ENCODE peak calls at places on chromosomes 12 and 14, in eight cellular contexts. One of them, this sample, is unnamed.

GRCh38 chr12:32918890-32919791 is 22.6 kb upstream of the PKP2 start:
- DNase-seq in SK-N-DZ: peak; percentile 33
- DNase-seq in frontal cortex: no peak
- DNase-seq in HS-27A: peak; percentile 98
- DNase-seq in CD4-positive, CD25-positive, alpha-beta regulatory T cell: no peak
- DNase-seq in K562: peak; percentile 19
- DNase-seq in MV-4-11: no peak
- DNase-seq in stimulated activated CD4-positive, alpha-beta T cell treated with anti-CD3 and anti-CD28 coated beads, Interleukin-12 subunit alpha, Interleukin-12 subunit beta, amount 100 ng/mL, for 48 hours: no peak
- DNase-seq in this sample: no peak

GRCh38 chr14:87632796-87633195 is 360.2 kb downstream of the GALC start:
- DNase-seq in K562: no peak
- DNase-seq in MV-4-11: peak; percentile 30
- DNase-seq in frontal cortex: no peak
- DNase-seq in SK-N-DZ: no peak
- DNase-seq in HS-27A: no peak
- DNase-seq in CD4-positive, CD25-positive, alpha-beta regulatory T cell: no peak
- DNase-seq in stimulated activated CD4-positive, alpha-beta T cell treated with anti-CD3 and anti-CD28 coated beads, Interleukin-12 subunit alpha, Interleukin-12 subunit beta, amount 100 ng/mL, for 48 hours: no peak
- DNase-seq in this sample: no peak

GRCh38 chr14:24052656-24053547 is 1.1 kb downstream of the CARMIL3 start:
- DNase-seq in K562: no peak
- DNase-seq in MV-4-11: no peak
- DNase-seq in HS-27A: no peak
- DNase-seq in frontal cortex: peak; percentile 33
- DNase-seq in SK-N-DZ: no peak
- DNase-seq in stimulated activated CD4-positive, alpha-beta T cell treated with anti-CD3 and anti-CD28 coated beads, Interleukin-12 subunit alpha, Interleukin-12 subunit beta, amount 100 ng/mL, for 48 hours: peak; percentile 55
- DNase-seq in CD4-positive, CD25-positive, alpha-beta regulatory T cell: no peak
- DNase-seq in this sample: no peak

GRCh38 chr14:91138511-91139359 is 24.9 kb downstream of the DGLUCY start:
- DNase-seq in MV-4-11: peak; percentile 62
- DNase-seq in HS-27A: no peak
- DNase-seq in frontal cortex: no peak
- DNase-seq in K562: peak; percentile 40
- DNase-seq in SK-N-DZ: peak; percentile 6
- DNase-seq in stimulated activated CD4-positive, alpha-beta T cell treated with anti-CD3 and anti-CD28 coated beads, Interleukin-12 subunit alpha, Interleukin-12 subunit beta, amount 100 ng/mL, for 48 hours: peak; percentile 60
- DNase-seq in CD4-positive, CD25-positive, alpha-beta regulatory T cell: peak; percentile 41
- DNase-seq in this sample: peak; percentile 25

GRCh38 chr12:109510196-109510595 is 32.8 kb downstream of the UBE3B start:
- DNase-seq in SK-N-DZ: no peak
- DNase-seq in HS-27A: no peak
- DNase-seq in frontal cortex: no peak
- DNase-seq in MV-4-11: no peak
- DNase-seq in CD4-positive, CD25-positive, alpha-beta regulatory T cell: no peak
- DNase-seq in K562: no peak
- DNase-seq in stimulated activated CD4-positive, alpha-beta T cell treated with anti-CD3 and anti-CD28 coated beads, Interleukin-12 subunit alpha, Interleukin-12 subunit beta, amount 100 ng/mL, for 48 hours: no peak
- DNase-seq in this sample: no peak

GRCh38 chr14:93041002-93041401 is 74.7 kb downstream of the ITPK1 start:
- DNase-seq in MV-4-11: no peak
- DNase-seq in HS-27A: no peak
- DNase-seq in frontal cortex: no peak
- DNase-seq in SK-N-DZ: no peak
- DNase-seq in CD4-positive, CD25-positive, alpha-beta regulatory T cell: no peak
- DNase-seq in K562: no peak
- DNase-seq in stimulated activated CD4-positive, alpha-beta T cell treated with anti-CD3 and anti-CD28 coated beads, Interleukin-12 subunit alpha, Interleukin-12 subunit beta, amount 100 ng/mL, for 48 hours: no peak
- DNase-seq in this sample: no peak

GRCh38 chr12:100904270-100904669 is 109.7 kb downstream of the ANO4 start:
- DNase-seq in MV-4-11: no peak
- DNase-seq in K562: no peak
- DNase-seq in HS-27A: no peak
- DNase-seq in stimulated activated CD4-positive, alpha-beta T cell treated with anti-CD3 and anti-CD28 coated beads, Interleukin-12 subunit alpha, Interleukin-12 subunit beta, amount 100 ng/mL, for 48 hours: no peak
- DNase-seq in SK-N-DZ: no peak
- DNase-seq in frontal cortex: no peak
- DNase-seq in CD4-positive, CD25-positive, alpha-beta regulatory T cell: no peak
- DNase-seq in this sample: no peak

GRCh38 chr14:75242546-75243273 is 35.9 kb upstream of the FOS start:
- DNase-seq in SK-N-DZ: no peak
- DNase-seq in stimulated activated CD4-positive, alpha-beta T cell treated with anti-CD3 and anti-CD28 coated beads, Interleukin-12 subunit alpha, Interleukin-12 subunit beta, amount 100 ng/mL, for 48 hours: no peak
- DNase-seq in MV-4-11: no peak
- DNase-seq in frontal cortex: no peak
- DNase-seq in CD4-positive, CD25-positive, alpha-beta regulatory T cell: no peak
- DNase-seq in K562: no peak
- DNase-seq in HS-27A: no peak
- DNase-seq in this sample: no peak

GRCh38 chr12:11981174-11981733 is 89.5 kb upstream of the BCL2L14 start:
- DNase-seq in SK-N-DZ: no peak
- DNase-seq in stimulated activated CD4-positive, alpha-beta T cell treated with anti-CD3 and anti-CD28 coated beads, Interleukin-12 subunit alpha, Interleukin-12 subunit beta, amount 100 ng/mL, for 48 hours: peak; percentile 51
- DNase-seq in MV-4-11: peak; percentile 75
- DNase-seq in frontal cortex: no peak
- DNase-seq in HS-27A: peak; percentile 62
- DNase-seq in K562: no peak
- DNase-seq in CD4-positive, CD25-positive, alpha-beta regulatory T cell: peak; percentile 88
- DNase-seq in this sample: peak; percentile 36

GRCh38 chr12:95200128-95200973 is 16.9 kb downstream of the FGD6 start:
- DNase-seq in HS-27A: no peak
- DNase-seq in stimulated activated CD4-positive, alpha-beta T cell treated with anti-CD3 and anti-CD28 coated beads, Interleukin-12 subunit alpha, Interleukin-12 subunit beta, amount 100 ng/mL, for 48 hours: no peak
- DNase-seq in SK-N-DZ: peak; percentile 44
- DNase-seq in CD4-positive, CD25-positive, alpha-beta regulatory T cell: no peak
- DNase-seq in frontal cortex: no peak
- DNase-seq in MV-4-11: no peak
- DNase-seq in K562: no peak
- DNase-seq in this sample: no peak

GRCh38 chr12:95815635-95816212 is 25.2 kb upstream of the NTN4 start:
- DNase-seq in frontal cortex: peak; percentile 27
- DNase-seq in CD4-positive, CD25-positive, alpha-beta regulatory T cell: no peak
- DNase-seq in K562: no peak
- DNase-seq in MV-4-11: peak; percentile 8
- DNase-seq in HS-27A: no peak
- DNase-seq in stimulated activated CD4-positive, alpha-beta T cell treated with anti-CD3 and anti-CD28 coated beads, Interleukin-12 subunit alpha, Interleukin-12 subunit beta, amount 100 ng/mL, for 48 hours: no peak
- DNase-seq in SK-N-DZ: no peak
- DNase-seq in this sample: no peak

GRCh38 chr14:95328876-95329503 is 9.3 kb upstream of the CLMN start:
- DNase-seq in HS-27A: no peak
- DNase-seq in stimulated activated CD4-positive, alpha-beta T cell treated with anti-CD3 and anti-CD28 coated beads, Interleukin-12 subunit alpha, Interleukin-12 subunit beta, amount 100 ng/mL, for 48 hours: no peak
- DNase-seq in SK-N-DZ: peak; percentile 47
- DNase-seq in MV-4-11: no peak
- DNase-seq in K562: no peak
- DNase-seq in CD4-positive, CD25-positive, alpha-beta regulatory T cell: no peak
- DNase-seq in frontal cortex: no peak
- DNase-seq in this sample: no peak